ENCODE peak calls at places on chromosome 12, in six cellular contexts. One of them, this sample, is unnamed.
A peak's percentile ranks its signal among the peaks of the same experiment; 100 is the strongest.

GRCh38 chr12:91845365-91845764 is 300.3 kb downstream of the BTG1 start:
- DNase-seq in CD8-positive, alpha-beta T cell: no peak
- DNase-seq in 8988T: no peak
- DNase-seq in AG04450: no peak
- DNase-seq in activated CD4-positive, alpha-beta T cell treated with anti-CD3 and anti-CD28 coated beads for 36 hours: no peak
- DNase-seq in choroid plexus epithelial cell: no peak
- DNase-seq in this sample: no peak

GRCh38 chr12:88855301-88855700 is 275.0 kb upstream of the KITLG start:
- DNase-seq in CD8-positive, alpha-beta T cell: no peak
- DNase-seq in 8988T: no peak
- DNase-seq in AG04450: no peak
- DNase-seq in activated CD4-positive, alpha-beta T cell treated with anti-CD3 and anti-CD28 coated beads for 36 hours: no peak
- DNase-seq in choroid plexus epithelial cell: peak; percentile 8
- DNase-seq in this sample: no peak

GRCh38 chr12:52230364-52231281 is 2.4 kb upstream of the KRT7 start:
- DNase-seq in CD8-positive, alpha-beta T cell: no peak
- DNase-seq in 8988T: peak; percentile 75
- DNase-seq in AG04450: no peak
- DNase-seq in activated CD4-positive, alpha-beta T cell treated with anti-CD3 and anti-CD28 coated beads for 36 hours: no peak
- DNase-seq in choroid plexus epithelial cell: peak; percentile 90
- DNase-seq in this sample: peak; percentile 91

GRCh38 chr12:52829986-52830385 is 4.1 kb downstream of the KRT79 start:
- DNase-seq in CD8-positive, alpha-beta T cell: no peak
- DNase-seq in 8988T: no peak
- DNase-seq in AG04450: no peak
- DNase-seq in activated CD4-positive, alpha-beta T cell treated with anti-CD3 and anti-CD28 coated beads for 36 hours: no peak
- DNase-seq in choroid plexus epithelial cell: no peak
- DNase-seq in this sample: no peak

GRCh38 chr12:70603044-70603443 is 34.2 kb downstream of the PTPRB start:
- DNase-seq in CD8-positive, alpha-beta T cell: no peak
- DNase-seq in 8988T: no peak
- DNase-seq in AG04450: no peak
- DNase-seq in activated CD4-positive, alpha-beta T cell treated with anti-CD3 and anti-CD28 coated beads for 36 hours: no peak
- DNase-seq in choroid plexus epithelial cell: peak; percentile 61
- DNase-seq in this sample: no peak

GRCh38 chr12:110934093-110934852 is 13.9 kb upstream of the MYL2 start:
- DNase-seq in CD8-positive, alpha-beta T cell: no peak
- DNase-seq in 8988T: peak; percentile 43
- DNase-seq in AG04450: no peak
- DNase-seq in activated CD4-positive, alpha-beta T cell treated with anti-CD3 and anti-CD28 coated beads for 36 hours: no peak
- DNase-seq in choroid plexus epithelial cell: no peak
- DNase-seq in this sample: peak; percentile 89

GRCh38 chr12:52517888-52518287 is 2.3 kb downstream of the KRT5 start:
- DNase-seq in CD8-positive, alpha-beta T cell: no peak
- DNase-seq in 8988T: no peak
- DNase-seq in AG04450: no peak
- DNase-seq in activated CD4-positive, alpha-beta T cell treated with anti-CD3 and anti-CD28 coated beads for 36 hours: no peak
- DNase-seq in choroid plexus epithelial cell: no peak
- DNase-seq in this sample: no peak

GRCh38 chr12:26647091-26647490 is 185.9 kb downstream of the ITPR2 start:
- DNase-seq in CD8-positive, alpha-beta T cell: no peak
- DNase-seq in 8988T: no peak
- DNase-seq in AG04450: no peak
- DNase-seq in activated CD4-positive, alpha-beta T cell treated with anti-CD3 and anti-CD28 coated beads for 36 hours: no peak
- DNase-seq in choroid plexus epithelial cell: no peak
- DNase-seq in this sample: no peak

GRCh38 chr12:11812558-11813421 is 163.3 kb downstream of the ETV6 start:
- DNase-seq in CD8-positive, alpha-beta T cell: no peak
- DNase-seq in 8988T: no peak
- DNase-seq in AG04450: no peak
- DNase-seq in activated CD4-positive, alpha-beta T cell treated with anti-CD3 and anti-CD28 coated beads for 36 hours: peak; percentile 42
- DNase-seq in choroid plexus epithelial cell: peak; percentile 59
- DNase-seq in this sample: no peak

GRCh38 chr12:14694145-14694544 is 2.3 kb downstream of the GUCY2C start:
- DNase-seq in CD8-positive, alpha-beta T cell: no peak
- DNase-seq in 8988T: no peak
- DNase-seq in AG04450: no peak
- DNase-seq in activated CD4-positive, alpha-beta T cell treated with anti-CD3 and anti-CD28 coated beads for 36 hours: no peak
- DNase-seq in choroid plexus epithelial cell: no peak
- DNase-seq in this sample: no peak

This sample was measured in RWPE2.